ENCODE peak calls at places on chromosomes 11 and 22, in seven cellular contexts. K, V, B, P, C, X and O are unnamed samples.

GRCh38 chr11:75249704-75250103 is 9.1 kb downstream of the TPBGL start:
- DNase-seq in K (no peak), V (no peak), B (peak; percentile 1), P (no peak), C (peak; percentile 29), X (peak; percentile 6), O (no peak)

GRCh38 chr11:33514079-33514690 is 186.4 kb downstream of the C11orf91 start:
- DNase-seq in K (no peak), V (no peak), B (no peak), P (no peak), C (no peak), X (no peak), O (no peak)

GRCh38 chr11:65786008-65786785 is 666 bp upstream of the OVOL1 start:
- DNase-seq in K (no peak), V (peak; percentile 48), B (no peak), P (no peak), C (no peak), X (no peak), O (no peak)

GRCh38 chr11:65310756-65311155 is 3.9 kb upstream of the CDC42EP2 start:
- DNase-seq in K (peak; percentile 56), V (peak; percentile 13), B (no peak), P (no peak), C (no peak), X (no peak), O (no peak)

GRCh38 chr11:100576044-100577021 is 110.8 kb upstream of the ARHGAP42 start:
- DNase-seq in K (peak; percentile 73), V (no peak), B (no peak), P (peak; percentile 29), C (no peak), X (no peak), O (peak; percentile 56)

GRCh38 chr22:31295831-31296230 is 3.5 kb upstream of the PIK3IP1 start:
- DNase-seq in K (peak; percentile 27), V (no peak), B (no peak), P (no peak), C (no peak), X (no peak), O (peak; percentile 75)

GRCh38 chr11:20095189-20095588 is 65.1 kb downstream of the DBX1 start:
- DNase-seq in K (no peak), V (no peak), B (no peak), P (no peak), C (no peak), X (no peak), O (no peak)

GRCh38 chr11:66866007-66866406 is 9.1 kb downstream of the LRFN4 start:
- DNase-seq in K (no peak), V (no peak), B (no peak), P (no peak), C (no peak), X (no peak), O (no peak)

GRCh38 chr11:85759915-85760314 is 51.0 kb downstream of the SYTL2 start:
- DNase-seq in K (peak; percentile 94), V (no peak), B (no peak), P (no peak), C (no peak), X (no peak), O (peak; percentile 65)

GRCh38 chr11:33719587-33719986 is 16.6 kb downstream of the CD59 start:
- DNase-seq in K (no peak), V (no peak), B (no peak), P (no peak), C (no peak), X (no peak), O (no peak)

GRCh38 chr22:37784829-37785495 is 22.8 kb upstream of the GCAT start:
- DNase-seq in K (no peak), V (peak; percentile 86), B (no peak), P (peak; percentile 86), C (no peak), X (peak; percentile 59), O (peak; percentile 72)

GRCh38 chr11:86115542-86116385 is 46.9 kb upstream of the PICALM start:
- DNase-seq in K (peak; percentile 62), V (no peak), B (no peak), P (no peak), C (no peak), X (no peak), O (peak; percentile 66)

GRCh38 chr22:39279170-39279850 is 34.5 kb upstream of the PDGFB start:
- DNase-seq in K (no peak), V (no peak), B (no peak), P (no peak), C (no peak), X (no peak), O (no peak)

GRCh38 chr22:43088616-43088978 is 594 bp downstream of the TTLL1 start:
- DNase-seq in K (no peak), V (no peak), B (no peak), P (no peak), C (no peak), X (no peak), O (no peak)

GRCh38 chr11:115325523-115325922 is 178.7 kb downstream of the CADM1 start:
- DNase-seq in K (no peak), V (no peak), B (no peak), P (no peak), C (no peak), X (no peak), O (no peak)

GRCh38 chr22:37198290-37199102 is 10.4 kb upstream of the C1QTNF6 start:
- DNase-seq in K (peak; percentile 58), V (peak; percentile 92), B (peak; percentile 75), P (peak; percentile 95), C (peak; percentile 97), X (peak; percentile 62), O (peak; percentile 67)

GRCh38 chr11:563812-564578 is 3.2 kb downstream of the RASSF7 start:
- DNase-seq in K (no peak), V (peak; percentile 59), B (no peak), P (no peak), C (peak; percentile 75), X (no peak), O (peak; percentile 56)

GRCh38 chr22:30575859-30576258 is 1.4 kb upstream of the GAL3ST1 start:
- DNase-seq in K (no peak), V (peak; percentile 49), B (no peak), P (peak; percentile 40), C (no peak), X (no peak), O (no peak)

GRCh38 chr11:70077411-70078094 is 564 bp upstream of the ANO1 start:
- DNase-seq in K (no peak), V (no peak), B (peak; percentile 16), P (no peak), C (peak; percentile 58), X (peak; percentile 45), O (no peak)

GRCh38 chr11:114348200-114349191 is 51.8 kb downstream of the C11orf71 start:
- DNase-seq in K (peak; percentile 80), V (no peak), B (peak; percentile 45), P (peak; percentile 75), C (no peak), X (no peak), O (peak; percentile 72)

GRCh38 chr22:37126383-37126782 is 16.9 kb upstream of the TMPRSS6 start:
- DNase-seq in K (no peak), V (no peak), B (no peak), P (no peak), C (no peak), X (no peak), O (no peak)

GRCh38 chr22:32331918-32332725 is 25.5 kb upstream of the RFPL3 start:
- DNase-seq in K (no peak), V (no peak), B (no peak), P (no peak), C (peak; percentile 53), X (no peak), O (no peak)

GRCh38 chr11:95832763-95833162 is 42.5 kb downstream of the CEP57 start:
- DNase-seq in K (peak; percentile 97), V (no peak), B (no peak), P (no peak), C (no peak), X (no peak), O (peak; percentile 39)

GRCh38 chr11:95831198-95831883 is 41.0 kb downstream of the CEP57 start:
- DNase-seq in K (peak; percentile 96), V (no peak), B (no peak), P (no peak), C (no peak), X (no peak), O (peak; percentile 52)

GRCh38 chr11:95833378-95833777 is 43.1 kb downstream of the CEP57 start:
- DNase-seq in K (no peak), V (no peak), B (no peak), P (no peak), C (no peak), X (no peak), O (no peak)

GRCh38 chr11:95827661-95828060 is 37.4 kb downstream of the CEP57 start:
- DNase-seq in K (peak; percentile 28), V (no peak), B (no peak), P (no peak), C (no peak), X (no peak), O (peak; percentile 18)

GRCh38 chr11:95829580-95830259 is 39.4 kb downstream of the CEP57 start:
- DNase-seq in K (peak; percentile 87), V (no peak), B (no peak), P (no peak), C (no peak), X (no peak), O (peak; percentile 27)
- H3K36me3 ChIP-seq in K (peaks cover 8% of the 10 kb centered on the region), V (no peaks in the 10 kb centered on the region), B (peaks cover 52% of the 10 kb centered on the region), P (no peaks in the 10 kb centered on the region), C (peaks cover 60% of the 10 kb centered on the region), X (peaks cover 76% of the 10 kb centered on the region), O (peaks cover 1% of the 10 kb centered on the region)

GRCh38 chr11:36149538-36150242 is 139.5 kb downstream of the COMMD9 start:
- DNase-seq in K (peak; percentile 100), V (no peak), B (peak; percentile 70), P (peak; percentile 31), C (no peak), X (peak; percentile 96), O (peak; percentile 99)
- TF ChIP-seq CTCF in K (peak; percentile 66), V (no peak), B (no peak), P (no peak), C (no peak), X (peak; percentile 91), O (peak; percentile 27)

GRCh38 chr22:17370036-17370765 is 941 bp downstream of the CECR2 start:
- DNase-seq in K (no peak), V (no peak), B (no peak), P (no peak), C (peak; percentile 73), X (no peak), O (no peak)
- H3K4me3 ChIP-seq in K (no peak overlapping the region), V (no peak overlapping the region), B (peak overlapping the region; percentile 29), P (peak overlapping the region; percentile 42), C (peak overlapping the region; percentile 56), X (peak overlapping the region; percentile 20), O (no peak overlapping the region)

GRCh38 chr22:26555478-26555877 is 34.5 kb downstream of the TPST2 start:
- DNase-seq in K (no peak), V (no peak), B (no peak), P (no peak), C (no peak), X (no peak), O (no peak)

GRCh38 chr22:26554956-26555355 is 35.0 kb downstream of the TPST2 start:
- DNase-seq in K (no peak), V (no peak), B (no peak), P (no peak), C (no peak), X (no peak), O (no peak)

GRCh38 chr22:26559961-26560575 is 29.9 kb downstream of the TPST2 start:
- DNase-seq in K (no peak), V (no peak), B (no peak), P (no peak), C (no peak), X (no peak), O (no peak)

GRCh38 chr22:26558246-26558895 is 31.6 kb downstream of the TPST2 start:
- DNase-seq in K (peak; percentile 46), V (no peak), B (no peak), P (no peak), C (no peak), X (no peak), O (no peak)

GRCh38 chr22:26556904-26557303 is 33.0 kb downstream of the TPST2 start:
- DNase-seq in K (no peak), V (no peak), B (no peak), P (no peak), C (no peak), X (no peak), O (no peak)
- H3K36me3 ChIP-seq in K (no peaks in the 10 kb centered on the region), V (no peaks in the 10 kb centered on the region), B (no peaks in the 10 kb centered on the region), P (no peaks in the 10 kb centered on the region), C (no peaks in the 10 kb centered on the region), X (no peaks in the 10 kb centered on the region), O (peaks cover 2% of the 10 kb centered on the region)